ENCODE peak calls at places on chromosomes 2 and 18, in seven cellular contexts. E is HepG2, H is K562, D is SK-N-SH, A is GM12878, W is HCT116, Z is H1. J is an unnamed sample.

GRCh38 chr18:76519156-76519549 is 24.1 kb upstream of the ZNF516 start:
- DNase-seq in E (no peak), H (no peak), D (no peak), A (no peak), W (no peak), Z (no peak), J (no peak)

GRCh38 chr2:121554998-121555397 is 24.3 kb downstream of the RNU4ATAC start:
- DNase-seq in E (no peak), H (no peak), D (no peak), A (no peak), W (no peak), Z (no peak), J (no peak)

GRCh38 chr2:27320958-27321543 is 1.8 kb downstream of the MPV17 start:
- DNase-seq in E (peak; percentile 99), H (peak; percentile 86), D (peak; percentile 66), A (no peak), W (peak; percentile 98), Z (no peak), J (peak; percentile 95)

GRCh38 chr2:240990726-240991377 is 7.6 kb upstream of the SNED1 start:
- DNase-seq in E (no peak), H (no peak), D (no peak), A (no peak), W (no peak), Z (peak; percentile 41), J (no peak)

GRCh38 chr18:48872234-48873145 is 78.3 kb downstream of the SMAD7 start:
- DNase-seq in E (no peak), H (no peak), D (no peak), A (no peak), W (no peak), Z (no peak), J (no peak)

GRCh38 chr2:212005077-212005671 is 533.4 kb downstream of the ERBB4 start:
- DNase-seq in E (peak; percentile 13), H (no peak), D (peak; percentile 37), A (no peak), W (peak; percentile 57), Z (peak; percentile 55), J (peak; percentile 8)

GRCh38 chr18:12703714-12704113 is 872 bp downstream of the PSMG2 start:
- DNase-seq in E (no peak), H (no peak), D (peak; percentile 34), A (no peak), W (no peak), Z (no peak), J (no peak)

GRCh38 chr2:30741576-30741975 is 65.7 kb downstream of the CAPN13 start:
- DNase-seq in E (no peak), H (no peak), D (no peak), A (no peak), W (no peak), Z (no peak), J (no peak)

GRCh38 chr2:58539973-58540372 is 298.8 kb upstream of the FANCL start:
- DNase-seq in E (no peak), H (no peak), D (no peak), A (no peak), W (no peak), Z (no peak), J (no peak)

GRCh38 chr2:26532301-26533250 is 54.7 kb upstream of the OTOF start:
- DNase-seq in E (no peak), H (no peak), D (no peak), A (no peak), W (no peak), Z (no peak), J (no peak)

GRCh38 chr2:46007412-46007811 is 289.8 kb upstream of the EPAS1 start:
- DNase-seq in E (no peak), H (no peak), D (no peak), A (no peak), W (no peak), Z (peak; percentile 33), J (no peak)

GRCh38 chr2:10006248-10007147 is 36.9 kb upstream of the KLF11 start:
- DNase-seq in E (no peak), H (no peak), D (peak; percentile 92), A (no peak), W (peak; percentile 18), Z (no peak), J (no peak)

GRCh38 chr2:54499666-54500065 is 43.5 kb downstream of the SPTBN1 start:
- DNase-seq in E (no peak), H (no peak), D (no peak), A (no peak), W (no peak), Z (no peak), J (no peak)

GRCh38 chr2:26297061-26297460 is 48.9 kb upstream of the SELENOI start:
- DNase-seq in E (no peak), H (no peak), D (no peak), A (no peak), W (no peak), Z (no peak), J (no peak)

GRCh38 chr2:96143848-96144480 is 1.3 kb downstream of the DUSP2 start:
- DNase-seq in E (no peak), H (no peak), D (no peak), A (no peak), W (peak; percentile 27), Z (peak; percentile 71), J (no peak)
- H3K4me1 ChIP-seq in E (peaks cover 15% of the 10 kb centered on the region), H (peaks cover 22% of the 10 kb centered on the region), D (peaks cover 31% of the 10 kb centered on the region), A (peaks cover 45% of the 10 kb centered on the region), W (peaks cover 51% of the 10 kb centered on the region), Z (no peaks in the 10 kb centered on the region), J (peaks cover 29% of the 10 kb centered on the region)

GRCh38 chr2:74835831-74836674 is 2.1 kb downstream of the HK2 start:
- DNase-seq in E (peak; percentile 85), H (peak; percentile 48), D (peak; percentile 75), A (no peak), W (peak; percentile 51), Z (no peak), J (no peak)

GRCh38 chr2:74833418-74834233 is at the start of gene HK2:
- DNase-seq in E (peak; percentile 85), H (peak; percentile 99), D (peak; percentile 99), A (peak; percentile 70), W (peak; percentile 68), Z (peak; percentile 79), J (no peak)

GRCh38 chr2:74836675-74837401 is 2.9 kb downstream of the HK2 start:
- DNase-seq in E (no peak), H (no peak), D (no peak), A (no peak), W (no peak), Z (peak; percentile 58), J (no peak)

GRCh38 chr2:74831693-74832530 is 2.0 kb upstream of the HK2 start:
- DNase-seq in E (peak; percentile 62), H (peak; percentile 30), D (no peak), A (no peak), W (no peak), Z (no peak), J (no peak)

DNA sequence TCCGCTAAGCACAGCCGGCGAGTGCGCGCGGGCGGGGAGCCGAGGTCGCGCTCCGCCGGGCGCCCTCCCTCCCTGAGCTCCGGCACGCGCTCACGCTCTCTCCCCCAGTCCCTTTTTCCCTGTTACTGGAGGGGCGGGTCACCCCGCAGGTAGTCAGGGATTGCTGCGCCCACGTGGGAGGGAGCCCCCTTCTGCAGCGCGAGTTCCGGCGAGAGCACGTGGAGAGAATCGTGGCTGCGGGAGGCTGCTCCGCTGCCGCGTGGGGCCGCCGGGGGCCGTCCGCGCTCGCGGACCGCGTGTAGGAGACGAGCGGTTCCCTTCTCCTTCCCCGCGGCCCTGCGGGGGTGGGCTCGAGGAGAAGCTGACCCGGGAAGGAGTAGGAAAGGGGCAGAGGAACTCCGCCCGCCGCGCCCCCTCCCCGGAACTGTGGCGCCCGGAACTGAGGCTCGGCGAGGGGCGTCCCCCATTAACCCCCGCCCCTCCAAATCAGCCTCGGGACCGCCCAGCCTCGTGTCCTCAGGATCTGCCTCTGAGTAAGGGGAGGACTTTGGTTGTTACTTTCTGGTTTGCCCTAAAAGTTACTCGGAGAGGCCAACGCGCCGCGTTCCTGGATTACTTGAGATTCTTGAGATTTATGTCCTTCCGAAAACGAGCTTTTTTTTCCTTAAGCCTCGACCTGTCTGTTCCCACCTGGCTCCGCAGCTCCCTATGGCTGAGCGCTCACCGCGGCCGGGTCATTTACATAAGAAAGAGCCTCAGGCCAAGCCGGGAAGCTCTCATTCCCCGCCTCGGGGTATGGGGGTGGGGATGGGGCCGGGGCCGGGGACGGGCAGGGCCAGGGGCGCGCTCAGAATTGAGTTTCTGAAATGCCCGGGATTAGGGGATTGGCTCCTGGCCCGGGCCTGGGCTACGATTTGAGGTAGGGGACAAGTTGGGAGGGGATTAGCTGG is 1.2 kb downstream of the HK2 start:
- DNase-seq in E (peak; percentile 55), H (peak; percentile 71), D (peak; percentile 87), A (no peak), W (no peak), Z (peak; percentile 84), J (no peak)
- TF ChIP-seq SIN3A in E (peak; percentile 62), H (peak; percentile 85), D (no peak), A (peak; percentile 94), W (peak; percentile 59), Z (peak; percentile 21), J (no peak)

GRCh38 chr2:181891258-181891965 is at the start of gene ITPRID2:
- DNase-seq in E (peak; percentile 80), H (peak; percentile 95), D (peak; percentile 98), A (no peak), W (peak; percentile 74), Z (no peak), J (no peak)
- H3K27ac ChIP-seq in E (peak within 1 kb of the TSS; percentile 96), H (peak within 1 kb of the TSS; percentile 96), D (peak within 1 kb of the TSS; percentile 96), A (peak within 1 kb of the TSS; percentile 41), W (peak within 1 kb of the TSS; percentile 99), Z (no peak within 1 kb of the TSS), J (peak within 1 kb of the TSS; percentile 96)

GRCh38 chr2:157345647-157346389 is 20.2 kb upstream of the ERMN start:
- DNase-seq in E (no peak), H (no peak), D (no peak), A (no peak), W (no peak), Z (no peak), J (no peak)

GRCh38 chr2:157349949-157350510 is 24.4 kb upstream of the ERMN start:
- DNase-seq in E (no peak), H (no peak), D (no peak), A (no peak), W (no peak), Z (no peak), J (no peak)

DNA sequence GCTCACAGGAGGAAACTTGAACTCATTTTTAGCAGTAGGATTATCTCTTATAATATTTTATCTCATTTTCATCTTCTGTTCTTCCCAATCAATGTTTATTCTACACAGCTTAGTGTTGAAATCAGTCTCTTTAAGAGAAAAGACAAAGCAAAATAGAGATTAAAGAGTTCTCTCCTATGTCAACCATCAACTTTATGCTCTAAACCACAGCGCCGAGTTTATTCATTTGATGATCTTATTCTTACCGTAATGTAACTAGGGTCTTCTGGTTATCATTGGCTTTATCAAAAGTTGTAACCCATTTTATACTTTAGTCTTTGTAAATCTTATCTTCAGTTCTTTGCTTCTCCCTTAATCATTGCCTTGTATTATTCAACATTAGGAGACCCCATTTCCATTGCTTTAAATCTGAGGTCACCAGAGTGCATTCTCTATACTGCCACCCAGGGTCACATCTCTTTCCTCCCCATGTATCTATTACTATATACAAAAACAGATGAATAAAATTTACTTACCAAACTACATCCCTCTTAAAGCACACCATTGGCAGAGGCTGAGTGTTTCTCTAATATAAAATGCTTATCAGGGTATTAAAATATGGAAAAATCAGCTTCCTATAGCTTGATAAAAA is 22.8 kb upstream of the ERMN start:
- DNase-seq in E (no peak), H (no peak), D (no peak), A (no peak), W (no peak), Z (no peak), J (no peak)
- H3K4me1 ChIP-seq in E (no peaks in the 10 kb centered on the region), H (no peaks in the 10 kb centered on the region), D (no peaks in the 10 kb centered on the region), A (no peaks in the 10 kb centered on the region), W (peaks cover 3% of the 10 kb centered on the region), Z (peaks cover 10% of the 10 kb centered on the region), J (no peaks in the 10 kb centered on the region)